ENCODE peak calls at places on chromosome 9, in seven cellular contexts. U is A549, O is HCT116, K is HepG2, Z is GM12878, Y is SK-N-SH, D is K562. J is an unnamed sample.

GRCh38 chr9:126442636-126443035 is 116.0 kb downstream of the MVB12B start:
- DNase-seq in K (no peak), Z (no peak), Y (no peak), U (no peak), O (no peak), D (no peak), J (no peak)

GRCh38 chr9:108056083-108056804 is 566.7 kb upstream of the KLF4 start:
- DNase-seq in Y (no peak), O (no peak), D (no peak), K (no peak), U (peak), Z (no peak), J (no peak)

GRCh38 chr9:97501972-97502221 is 431 bp downstream of the TMOD1 start:
- DNase-seq in D (no peak), K (no peak), Z (no peak), Y (peak), O (no peak), U (no peak), J (no peak)

GRCh38 chr9:127004946-127005769 is 90.6 kb downstream of the RALGPS1 start:
- DNase-seq in Z (peak), D (no peak), U (no peak), Y (no peak), O (no peak), K (no peak), J (no peak)

GRCh38 chr9:137459147-137459600 is at the start of gene NSMF:
- DNase-seq in Z (no peak), Y (peak), O (peak), U (peak), K (peak), D (peak), J (peak)

GRCh38 chr9:92986175-92987110 is 39.1 kb downstream of the FGD3 start:
- DNase-seq in Y (no peak), K (no peak), Z (no peak), O (no peak), D (peak), U (peak), J (peak)

GRCh38 chr9:7536310-7536939 is 263.2 kb downstream of the DMAC1 start:
- DNase-seq in K (peak), Y (peak), O (peak), D (peak), U (peak), Z (no peak), J (no peak)

GRCh38 chr9:35526087-35526801 is 36.3 kb downstream of the RUSC2 start:
- DNase-seq in Y (no peak), K (no peak), O (no peak), D (no peak), Z (no peak), U (peak), J (peak)

GRCh38 chr9:33289501-33289900 is 815 bp upstream of the NFX1 start:
- DNase-seq in Y (peak), O (no peak), U (no peak), D (no peak), Z (no peak), K (no peak), J (no peak)

DNA sequence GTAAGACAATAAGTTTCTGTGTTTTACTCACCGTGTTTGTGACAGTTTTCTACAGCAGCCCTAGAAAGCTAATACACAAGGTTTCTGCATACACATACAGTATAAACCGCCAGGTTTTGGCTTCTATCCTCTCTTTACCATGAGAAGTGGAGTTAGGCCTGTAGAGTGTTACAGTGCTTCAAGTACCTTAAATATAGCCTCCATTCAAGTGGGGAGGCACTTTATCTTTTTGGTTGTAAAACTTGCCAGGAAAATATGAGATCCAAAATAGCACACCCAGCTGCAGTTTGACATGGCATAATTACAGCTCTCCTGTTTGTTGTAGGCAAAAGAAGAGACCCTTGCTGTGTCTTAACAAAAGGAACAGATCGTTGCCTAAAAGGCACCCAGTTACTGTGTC is 90.3 kb upstream of the PTPN3 start:
- DNase-seq in O (no peak), K (no peak), Z (no peak), D (no peak), Y (no peak), U (no peak), J (no peak)
- TF ChIP-seq CTCF in O (no peak), K (no peak), Z (no peak), D (no peak), Y (no peak), U (no peak), J (no peak)

GRCh38 chr9:16294371-16294770 is 576.1 kb downstream of the BNC2 start:
- DNase-seq in Z (no peak), D (no peak), Y (no peak), K (no peak), U (no peak), O (no peak), J (no peak)
- TF ChIP-seq REST in Z (no peak), D (no peak), Y (no peak), K (no peak), U (no peak), O (no peak), J (no peak)

GRCh38 chr9:87813119-87813463 is 69.6 kb upstream of the SPATA31E1 start:
- DNase-seq in O (no peak), Z (no peak), K (no peak), U (no peak), Y (no peak), D (no peak), J (no peak)
- TF ChIP-seq CTCF in O (no peak), Z (no peak), K (no peak), U (no peak), Y (no peak), D (no peak), J (no peak)

GRCh38 chr9:121455527-121456239 is 44.0 kb downstream of the GGTA1 start:
- DNase-seq in U (no peak), K (no peak), O (no peak), D (peak), Y (no peak), Z (no peak), J (no peak)
- TF ChIP-seq REST in U (no peak), K (no peak), O (no peak), D (no peak), Y (no peak), Z (no peak), J (no peak)